ENCODE peak calls at places on chromosomes 13 and 19, in five cellular contexts. L, Q, U, D and S are unnamed samples.

GRCh38 chr19:56683119-56683518 is 11.6 kb upstream of the ZNF835 start:
- DNase-seq in D (no peak), L (no peak), Q (no peak), U (no peak), S (no peak)

GRCh38 chr13:106117035-106117434 is 418.4 kb downstream of the EFNB2 start:
- DNase-seq in D (no peak), U (no peak), Q (no peak), L (no peak), S (no peak)

GRCh38 chr13:111973186-111974064 is 93.5 kb upstream of the SOX1 start:
- DNase-seq in D (no peak), U (peak), Q (no peak), L (no peak), S (no peak)

GRCh38 chr13:27857271-27857670 is 62.5 kb upstream of the PDX1 start:
- DNase-seq in D (no peak), U (no peak), Q (no peak), L (no peak), S (no peak)

GRCh38 chr19:18839465-18840287 is 7.9 kb downstream of the UPF1 start:
- DNase-seq in L (peak), D (no peak), U (no peak), Q (peak), S (no peak)

GRCh38 chr13:21637296-21637695 is 33.3 kb upstream of the MICU2 start:
- DNase-seq in D (peak), L (peak), U (no peak), Q (peak), S (peak)

GRCh38 chr19:10805758-10806247 is 30.2 kb downstream of the TMED1 start:
- DNase-seq in D (no peak), Q (no peak), L (no peak), U (no peak), S (no peak)

GRCh38 chr19:29714371-29714952 is 599 bp downstream of the C19orf12 start:
- DNase-seq in L (no peak), Q (no peak), U (no peak), D (peak), S (peak)

GRCh38 chr13:22061371-22061805 is 390.5 kb downstream of the FGF9 start:
- DNase-seq in U (no peak), Q (no peak), D (no peak), L (no peak), S (no peak)

GRCh38 chr13:97879646-97880297 is 73.7 kb upstream of the IPO5 start:
- DNase-seq in Q (no peak), L (no peak), D (no peak), U (no peak), S (no peak)

GRCh38 chr19:2528543-2529173 is 52.7 kb downstream of the GADD45B start:
- DNase-seq in D (peak), L (peak), Q (no peak), U (no peak), S (no peak)

GRCh38 chr13:32538234-32538620 is 368 bp downstream of the N4BP2L2 start:
- DNase-seq in U (no peak), L (peak), D (no peak), Q (no peak), S (no peak)

GRCh38 chr19:52331757-52332156 is 4.3 kb upstream of the ZNF610 start:
- DNase-seq in L (no peak), Q (no peak), D (no peak), U (no peak), S (peak)

GRCh38 chr19:45162464-45163143 is 1.8 kb upstream of the NKPD1 start:
- DNase-seq in L (no peak), D (no peak), U (peak), Q (no peak), S (no peak)

GRCh38 chr13:23752111-23753001 is 136.8 kb downstream of the MIPEP start:
- DNase-seq in Q (no peak), L (no peak), U (no peak), D (no peak), S (no peak)

GRCh38 chr13:80928241-80928640 is 587.3 kb upstream of the SPRY2 start:
- DNase-seq in Q (no peak), U (no peak), D (no peak), L (no peak), S (no peak)

GRCh38 chr13:80931118-80931517 is 590.2 kb upstream of the SPRY2 start:
- DNase-seq in L (no peak), U (no peak), D (no peak), Q (no peak), S (no peak)

GRCh38 chr13:80931766-80932165 is 590.8 kb upstream of the SPRY2 start:
- DNase-seq in U (no peak), D (no peak), L (no peak), Q (no peak), S (no peak)
- TF ChIP-seq POLR2A in U (no peak), D (no peak), L (no peak), Q (no peak), S (no peak)

GRCh38 chr19:53999694-54000093 is 8.3 kb downstream of the CACNG6 start:
- DNase-seq in Q (no peak), D (no peak), U (no peak), L (no peak), S (no peak)
- TF ChIP-seq POLR2A in Q (no peak), D (no peak), U (no peak), L (no peak), S (no peak)

GRCh38 chr13:41052441-41052840 is 8.9 kb upstream of the WBP4 start:
- DNase-seq in Q (no peak), L (no peak), U (no peak), D (no peak), S (no peak)
- TF ChIP-seq POLR2A in Q (no peak), L (no peak), U (no peak), D (no peak), S (no peak)

GRCh38 chr13:100594255-100594654 is 5.7 kb upstream of the GGACT start:
- DNase-seq in Q (no peak), U (no peak), L (no peak), D (no peak), S (no peak)

GRCh38 chr13:100584901-100585300 is 3.7 kb downstream of the GGACT start:
- DNase-seq in Q (no peak), D (no peak), L (no peak), U (no peak), S (no peak)

GRCh38 chr13:100589178-100589725 is 663 bp upstream of the GGACT start:
- DNase-seq in D (peak), L (no peak), Q (no peak), U (no peak), S (no peak)

GRCh38 chr13:100588350-100589177 is at the start of gene GGACT:
- DNase-seq in Q (peak), D (peak), L (peak), U (peak), S (peak)
- TF ChIP-seq POLR2A in Q (peak), D (peak), L (no peak), U (no peak), S (peak)

DNA sequence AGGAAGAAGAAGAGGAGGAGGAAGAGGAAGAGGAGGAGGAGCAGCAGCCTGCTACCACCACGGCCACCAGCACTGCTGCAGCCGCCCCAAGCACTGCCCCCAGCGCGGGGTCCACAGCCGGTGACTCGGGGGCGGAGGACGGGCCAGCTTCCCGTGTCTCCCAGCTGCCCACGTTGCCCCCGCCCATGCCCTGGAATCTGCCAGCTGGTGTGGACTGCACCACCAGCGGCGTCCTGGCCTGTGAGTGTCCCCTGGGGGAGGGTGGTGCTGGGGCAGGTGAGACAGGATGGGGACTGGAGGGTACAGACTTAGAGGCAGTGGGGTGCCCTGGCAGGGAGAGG is 11.4 kb downstream of the SCAF1 start:
- DNase-seq in Q (no peak), L (no peak), D (no peak), U (no peak), S (no peak)
- TF ChIP-seq POLR2A in Q (no peak), L (no peak), D (no peak), U (no peak), S (no peak)

GRCh38 chr19:49875801-49876421 is 1.2 kb downstream of the AKT1S1 start:
- DNase-seq in U (peak), D (peak), Q (peak), L (no peak), S (peak)
- TF ChIP-seq POLR2A in U (no peak), D (peak), Q (no peak), L (no peak), S (peak)